ENCODE peak calls at places on chromosomes 7 and 10, in five cellular contexts. L is right lobe of liver, S is GM06990, O is hepatocyte, A is AG09319. X is an unnamed sample.

GRCh38 chr10:108358912-108359311 is 1194.4 kb upstream of the SORCS1 start:
- DNase-seq in L (no peak), S (no peak), O (peak), A (peak), X (no peak)

GRCh38 chr7:127705461-127705959 is 53.5 kb downstream of the SND1 start:
- DNase-seq in L (no peak), S (no peak), O (no peak), A (no peak), X (no peak)

GRCh38 chr10:34254596-34254995 is 560.5 kb downstream of the PARD3 start:
- DNase-seq in L (no peak), S (peak), O (peak), A (no peak), X (no peak)

GRCh38 chr7:91836065-91836368 is 44.5 kb downstream of the MTERF1 start:
- DNase-seq in L (no peak), S (no peak), O (no peak), A (no peak), X (no peak)

GRCh38 chr10:68992721-68993440 is 4.3 kb downstream of the KIFBP start:
- DNase-seq in L (no peak), S (no peak), O (peak), A (peak), X (no peak)

GRCh38 chr10:75910032-75910431 is 478.6 kb downstream of the LRMDA start:
- DNase-seq in L (no peak), S (no peak), O (peak), A (peak), X (no peak)

GRCh38 chr7:47194516-47194915 is 387.4 kb downstream of the TNS3 start:
- DNase-seq in L (no peak), S (no peak), O (no peak), A (no peak), X (no peak)

GRCh38 chr7:143320620-143321019 is 4.7 kb downstream of the CLCN1 start:
- DNase-seq in L (peak), S (no peak), O (no peak), A (no peak), X (no peak)

GRCh38 chr10:59865101-59865500 is 41.3 kb downstream of the CCDC6 start:
- DNase-seq in L (no peak), S (no peak), O (peak), A (no peak), X (no peak)

GRCh38 chr7:100008525-100008924 is 6.9 kb upstream of the ZKSCAN1 start:
- DNase-seq in L (no peak), S (no peak), O (peak), A (no peak), X (no peak)

GRCh38 chr10:80163741-80164341 is 31.3 kb downstream of the PLAC9 start:
- DNase-seq in L (no peak), S (no peak), O (no peak), A (peak), X (no peak)

GRCh38 chr10:11335881-11336430 is 275.5 kb downstream of the USP6NL start:
- DNase-seq in L (no peak), S (no peak), O (no peak), A (no peak), X (no peak)

GRCh38 chr10:10489765-10490164 is 527.9 kb upstream of the CELF2 start:
- DNase-seq in L (no peak), S (no peak), O (no peak), A (no peak), X (no peak)

GRCh38 chr10:50624866-50625491 is 1.2 kb upstream of the SGMS1 start:
- DNase-seq in L (peak), S (no peak), O (peak), A (no peak), X (peak)

GRCh38 chr7:11858668-11859302 is 26.8 kb upstream of the THSD7A start:
- DNase-seq in L (no peak), S (no peak), O (no peak), A (no peak), X (no peak)

GRCh38 chr10:59279476-59279875 is 82.9 kb downstream of the FAM13C start:
- DNase-seq in L (no peak), S (no peak), O (no peak), A (no peak), X (no peak)

GRCh38 chr7:585229-585711 is 65.6 kb upstream of the PDGFA start:
- DNase-seq in L (no peak), S (no peak), O (no peak), A (no peak), X (no peak)

GRCh38 chr7:78852951-78853350 is 600.5 kb downstream of the MAGI2 start:
- DNase-seq in L (no peak), S (no peak), O (no peak), A (no peak), X (no peak)

GRCh38 chr7:51545131-51545530 is 228.5 kb upstream of the COBL start:
- DNase-seq in L (no peak), S (no peak), O (no peak), A (no peak), X (no peak)

DNA sequence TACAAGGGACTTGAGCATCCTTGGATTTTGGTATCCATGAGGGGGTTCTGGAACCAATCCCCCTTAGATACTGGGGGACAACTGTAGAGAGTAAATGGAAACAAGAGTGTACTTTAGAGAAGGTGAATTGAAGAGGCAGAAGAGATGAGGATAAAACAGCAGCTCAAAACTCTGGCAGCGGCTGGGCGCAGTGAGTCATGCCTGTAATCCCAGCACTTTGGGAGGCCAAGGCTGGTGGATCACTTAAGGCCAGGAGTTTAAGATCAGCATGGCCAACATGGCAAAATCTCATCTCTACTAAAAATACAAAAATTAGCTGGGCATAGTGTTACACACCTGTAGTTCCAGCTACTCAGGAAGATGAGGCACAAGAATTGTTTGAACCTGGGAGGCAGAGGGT is 218.7 kb downstream of the GALNT17 start:
- DNase-seq in L (no peak), S (no peak), O (no peak), A (no peak), X (no peak)
- TF ChIP-seq CTCF in L (no peak), S (no peak), O (no peak), A (no peak), X (no peak)

DNA sequence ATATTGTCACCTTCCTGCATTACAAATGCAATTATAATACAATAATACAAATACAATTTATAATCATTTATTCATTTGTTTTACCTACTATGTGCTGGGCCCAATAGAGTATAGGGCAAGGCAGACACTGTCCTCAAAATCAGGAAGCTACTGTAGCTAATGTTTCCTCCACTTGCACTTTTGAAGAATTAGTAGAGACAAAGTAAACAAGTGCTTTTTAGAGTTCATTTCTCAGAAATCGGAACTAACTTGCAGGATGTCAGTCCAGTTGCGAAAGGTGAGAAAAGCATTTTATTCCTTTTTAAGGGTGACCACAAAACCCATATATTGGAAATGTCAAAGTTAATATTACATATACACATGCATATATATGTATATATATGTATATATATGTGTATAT is 14.2 kb downstream of the ADRB1 start:
- DNase-seq in L (no peak), S (no peak), O (no peak), A (no peak), X (no peak)
- TF ChIP-seq CTCF in L (no peak), S (no peak), O (no peak), A (no peak), X (no peak)

GRCh38 chr7:108572487-108572886 is 2.8 kb downstream of the DNAJB9 start:
- DNase-seq in L (no peak), S (no peak), O (no peak), A (no peak), X (no peak)
- TF ChIP-seq CTCF in L (no peak), S (no peak), O (no peak), A (no peak), X (no peak)

DNA sequence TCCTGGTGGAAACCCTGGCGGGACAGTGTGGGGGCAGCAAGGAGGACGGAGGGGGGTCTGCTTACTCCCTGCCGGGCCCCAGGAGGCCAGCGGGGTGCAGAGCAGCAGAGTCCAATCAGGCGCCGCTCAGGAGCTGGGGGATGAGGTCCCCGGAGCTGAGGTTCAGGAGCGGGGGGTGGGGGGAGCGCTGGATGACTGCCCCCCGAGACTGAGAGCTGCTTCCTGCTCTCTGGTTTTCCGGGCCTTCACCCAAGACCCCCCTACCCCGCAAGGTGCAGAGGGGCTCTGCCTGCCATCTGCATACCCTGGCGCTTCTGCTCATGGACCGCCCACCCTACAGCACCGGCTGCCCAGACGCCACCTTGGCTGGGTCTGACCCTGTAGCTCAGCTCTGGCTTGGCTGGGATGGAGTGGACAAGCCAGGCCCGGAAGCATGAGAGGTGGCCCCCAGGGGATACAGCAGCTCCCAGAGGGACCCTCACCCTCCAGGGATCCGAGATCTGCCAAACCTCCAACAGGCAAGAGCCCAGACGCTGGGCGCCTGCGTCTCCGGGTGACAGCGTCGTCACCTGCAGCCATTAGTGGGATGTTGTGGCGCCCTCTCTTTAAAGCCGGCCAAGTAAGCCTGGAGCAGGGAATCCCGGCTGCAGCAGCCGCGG is 923 bp downstream of the KNDC1 start:
- DNase-seq in L (peak), S (no peak), O (no peak), A (no peak), X (no peak)
- TF ChIP-seq CTCF in L (no peak), S (no peak), O (no peak), A (no peak), X (no peak)

X was measured in mesothelial cell of epicardium.